ENCODE peak calls at places on chromosomes 2 and 18, in eight cellular contexts. C is neural crest cell; I is GM23338; L is CD8-positive, alpha-beta T cell; Z is cardiac muscle cell; E is colonic mucosa; W is upper lobe of left lung; R is WTC11. U is an unnamed sample.

GRCh38 chr2:655626-656025 is 21.6 kb downstream of the TMEM18 start:
- DNase-seq in C (no peak), L (no peak), R (no peak), W (no peak), Z (no peak), E (no peak), I (no peak), U (peak)

GRCh38 chr2:232744963-232745362 is 31.4 kb downstream of the KCNJ13 start:
- DNase-seq in E (no peak), Z (no peak), C (no peak), I (no peak), R (no peak), L (no peak), W (no peak), U (no peak)

GRCh38 chr2:71995067-71995665 is 152.5 kb downstream of the CYP26B1 start:
- DNase-seq in W (no peak), L (no peak), I (peak), E (no peak), R (no peak), Z (no peak), C (no peak), U (no peak)

GRCh38 chr2:96151595-96152300 is 6.5 kb upstream of the DUSP2 start:
- DNase-seq in I (no peak), Z (no peak), W (no peak), C (no peak), R (no peak), L (no peak), E (no peak), U (no peak)

GRCh38 chr2:240412211-240412830 is 23.1 kb upstream of the GPC1 start:
- DNase-seq in L (no peak), I (no peak), C (no peak), W (peak), E (no peak), R (peak), Z (no peak), U (peak)

GRCh38 chr2:149877064-149877463 is 289.5 kb upstream of the MMADHC start:
- DNase-seq in C (no peak), R (no peak), Z (no peak), W (no peak), E (no peak), L (no peak), I (no peak), U (no peak)

GRCh38 chr2:33777791-33778190 is 178.7 kb upstream of the FAM98A start:
- DNase-seq in R (no peak), E (no peak), W (no peak), I (no peak), C (no peak), L (no peak), Z (no peak), U (no peak)

GRCh38 chr2:155599834-155600233 is 732.7 kb downstream of the NR4A2 start:
- DNase-seq in L (no peak), I (no peak), E (no peak), W (peak), C (no peak), Z (no peak), R (no peak), U (no peak)

GRCh38 chr18:23614413-23614812 is 28.1 kb upstream of the NPC1 start:
- DNase-seq in E (no peak), C (no peak), Z (no peak), L (no peak), R (no peak), I (no peak), W (no peak), U (no peak)

GRCh38 chr18:71707985-71708500 is 836.1 kb downstream of the CBLN2 start:
- DNase-seq in I (no peak), W (no peak), Z (no peak), C (no peak), L (no peak), R (no peak), E (no peak), U (no peak)

GRCh38 chr2:75064691-75065396 is 106.4 kb downstream of the POLE4 start:
- DNase-seq in R (peak), I (peak), W (peak), C (peak), E (peak), Z (peak), L (peak), U (peak)

GRCh38 chr18:55500316-55501086 is 87.5 kb downstream of the TCF4 start:
- DNase-seq in L (no peak), C (no peak), I (no peak), E (no peak), Z (no peak), R (no peak), W (no peak), U (no peak)

GRCh38 chr18:58253318-58253717 is 209.3 kb downstream of the NEDD4L start:
- DNase-seq in E (no peak), C (no peak), I (no peak), Z (no peak), R (no peak), L (no peak), W (no peak), U (no peak)

GRCh38 chr18:27685807-27686412 is 491.0 kb downstream of the CDH2 start:
- DNase-seq in I (peak), W (no peak), E (no peak), L (no peak), C (peak), R (peak), Z (peak), U (no peak)

DNA sequence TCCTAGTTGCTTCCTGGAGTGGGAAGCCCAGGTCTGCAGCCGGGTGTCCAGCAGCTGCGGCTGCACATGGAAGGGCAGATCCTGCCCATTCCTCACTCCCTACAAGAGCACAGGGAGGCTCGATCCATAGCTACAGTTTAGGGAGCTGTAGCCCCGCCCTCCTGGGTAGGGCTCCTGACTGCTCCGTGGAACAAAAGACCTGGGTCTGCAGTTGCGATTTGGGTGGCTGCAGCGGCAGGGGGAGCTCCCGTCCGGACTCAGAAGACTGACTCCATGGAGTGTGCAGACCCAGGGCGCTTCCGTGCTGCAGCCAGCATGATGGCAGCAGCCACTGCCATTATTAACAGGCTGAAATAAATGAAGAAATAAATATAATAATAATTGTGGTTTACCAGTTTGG is 157.3 kb downstream of the CTNNA2 start:
- DNase-seq in W (peak), R (peak), Z (peak), I (peak), C (peak), L (no peak), E (no peak), U (no peak)
- TF ChIP-seq CTCF in W (no peak), R (no peak), Z (no peak), I (peak), C (peak), L (no peak), E (no peak), U (no peak)

DNA sequence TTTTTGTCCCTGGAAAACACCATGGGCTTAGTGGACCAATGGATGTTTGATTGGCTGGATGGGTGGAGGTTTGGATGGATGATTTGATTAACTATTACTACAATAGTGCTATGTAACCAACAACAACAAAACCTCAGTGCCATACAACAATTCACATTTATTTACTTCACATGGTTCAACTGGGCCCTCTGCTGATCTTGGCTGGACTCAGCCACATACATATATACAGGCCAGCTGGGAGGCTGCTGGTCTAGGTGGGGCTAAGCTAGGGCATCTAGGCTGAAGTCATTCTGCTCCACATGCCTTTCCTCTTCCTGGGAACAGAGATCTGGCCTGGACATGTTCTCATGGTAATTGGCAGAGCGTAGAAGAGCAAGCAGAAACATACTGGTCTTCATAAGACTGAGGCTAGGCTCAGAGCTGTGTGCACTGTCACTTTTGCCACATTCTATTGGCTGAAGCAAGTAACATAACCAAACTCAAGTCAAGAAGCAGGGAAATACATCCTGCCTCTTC is 102.8 kb upstream of the RNF152 start:
- DNase-seq in R (no peak), I (no peak), C (no peak), L (no peak), Z (no peak), W (no peak), E (no peak), U (no peak)
- TF ChIP-seq CTCF in R (no peak), I (no peak), C (no peak), L (no peak), Z (no peak), W (no peak), E (no peak), U (no peak)

GRCh38 chr18:13893418-13893760 is 21.9 kb downstream of the MC2R start:
- DNase-seq in C (no peak), E (no peak), R (no peak), I (no peak), Z (no peak), L (no peak), W (no peak), U (no peak)
- TF ChIP-seq CTCF in C (no peak), E (no peak), R (no peak), I (no peak), Z (no peak), L (no peak), W (no peak), U (no peak)

GRCh38 chr2:186551323-186552050 is 38.4 kb upstream of the ITGAV start:
- DNase-seq in W (no peak), Z (no peak), R (no peak), C (no peak), E (no peak), L (no peak), I (no peak), U (no peak)

GRCh38 chr2:186558512-186559276 is 31.2 kb upstream of the ITGAV start:
- DNase-seq in W (no peak), I (no peak), E (no peak), Z (no peak), C (no peak), R (no peak), L (no peak), U (no peak)

GRCh38 chr2:186554450-186554849 is 35.4 kb upstream of the ITGAV start:
- DNase-seq in R (no peak), C (no peak), Z (no peak), W (no peak), I (no peak), L (no peak), E (no peak), U (no peak)

GRCh38 chr2:186559370-186559769 is 30.5 kb upstream of the ITGAV start:
- DNase-seq in W (no peak), Z (no peak), R (no peak), I (no peak), E (no peak), C (no peak), L (no peak), U (no peak)

DNA sequence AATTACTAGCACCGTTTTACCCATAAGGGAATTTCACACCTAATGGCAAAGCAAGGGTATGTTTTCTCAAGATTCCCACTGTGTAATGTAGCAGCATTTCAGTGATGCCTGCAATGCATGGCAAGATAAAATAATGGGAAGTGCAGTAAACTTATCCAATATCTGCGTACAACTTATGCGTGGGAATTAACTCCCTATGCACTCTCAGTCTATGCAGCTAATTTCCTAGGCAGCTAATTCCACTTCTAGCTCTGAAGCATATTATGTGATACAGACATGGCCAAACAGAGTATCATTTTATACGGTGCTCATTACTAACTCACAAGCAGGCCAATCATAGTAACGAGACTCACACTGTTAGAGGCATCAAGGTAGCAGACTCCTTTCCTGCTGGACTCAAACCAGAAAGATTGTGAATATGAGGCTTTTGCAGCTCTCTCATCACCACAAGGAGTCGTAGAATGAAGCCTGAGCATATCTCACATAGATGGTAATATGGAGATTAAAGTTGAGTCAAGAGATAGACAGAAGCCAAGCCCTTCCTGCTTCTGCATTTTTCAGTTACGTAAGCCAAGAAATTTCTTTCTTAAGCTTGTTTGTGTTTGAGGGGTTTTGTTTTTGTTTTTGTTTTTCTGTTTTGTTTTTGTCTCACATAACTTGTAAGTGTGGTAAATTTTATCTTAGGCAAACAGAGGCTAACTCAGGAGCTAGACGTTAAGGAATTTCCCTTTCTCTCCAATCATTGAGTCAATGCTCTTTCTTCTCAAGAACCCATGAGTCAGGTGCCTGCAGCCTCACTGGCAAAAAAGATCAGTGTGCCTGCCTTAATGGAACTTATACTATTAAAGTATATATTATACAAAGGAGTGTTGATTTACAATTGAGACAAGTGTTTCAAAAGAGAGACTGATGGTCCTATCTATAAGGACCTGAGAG is 34.7 kb upstream of the ITGAV start:
- DNase-seq in E (no peak), L (no peak), C (no peak), Z (no peak), I (no peak), R (no peak), W (no peak), U (no peak)
- TF ChIP-seq CTCF in E (no peak), L (no peak), C (no peak), Z (peak), I (no peak), R (no peak), W (no peak), U (no peak)

GRCh38 chr2:6196461-6196860 is 504.3 kb downstream of the SOX11 start:
- DNase-seq in I (no peak), L (no peak), E (no peak), R (no peak), C (no peak), Z (no peak), W (no peak), U (no peak)
- TF ChIP-seq CTCF in I (no peak), L (no peak), E (no peak), R (no peak), C (no peak), Z (no peak), W (no peak), U (no peak)